ENCODE peak calls at places on chromosomes 7 and 10, in ten cellular contexts. One of them, this sample, is unnamed.

GRCh38 chr10:21160116-21160515 is 263.0 kb upstream of the NEBL start:
- DNase-seq in AG04449: no peak
- DNase-seq in prostate gland: no peak
- DNase-seq in kidney epithelial cell: no peak
- DNase-seq in Calu3: no peak
- DNase-seq in heart left ventricle: no peak
- DNase-seq in GM12865: no peak
- DNase-seq in fibroblast of the aortic adventitia: no peak
- DNase-seq in omental fat pad: no peak
- DNase-seq in IMR-90: no peak
- DNase-seq in this sample: no peak

GRCh38 chr7:147298611-147299043 is 1182.0 kb downstream of the CNTNAP2 start:
- DNase-seq in AG04449: no peak
- DNase-seq in prostate gland: no peak
- DNase-seq in kidney epithelial cell: no peak
- DNase-seq in Calu3: no peak
- DNase-seq in heart left ventricle: no peak
- DNase-seq in GM12865: no peak
- DNase-seq in fibroblast of the aortic adventitia: no peak
- DNase-seq in omental fat pad: no peak
- DNase-seq in IMR-90: peak
- DNase-seq in this sample: peak

GRCh38 chr7:151662291-151662690 is 142.6 kb upstream of the RHEB start:
- DNase-seq in AG04449: no peak
- DNase-seq in prostate gland: no peak
- DNase-seq in kidney epithelial cell: no peak
- DNase-seq in Calu3: no peak
- DNase-seq in heart left ventricle: no peak
- DNase-seq in GM12865: no peak
- DNase-seq in fibroblast of the aortic adventitia: no peak
- DNase-seq in omental fat pad: no peak
- DNase-seq in IMR-90: no peak
- DNase-seq in this sample: no peak

GRCh38 chr10:6990891-6991290 is 410.8 kb upstream of the PRKCQ start:
- DNase-seq in AG04449: no peak
- DNase-seq in prostate gland: no peak
- DNase-seq in kidney epithelial cell: no peak
- DNase-seq in Calu3: no peak
- DNase-seq in heart left ventricle: no peak
- DNase-seq in GM12865: no peak
- DNase-seq in fibroblast of the aortic adventitia: no peak
- DNase-seq in omental fat pad: no peak
- DNase-seq in IMR-90: no peak
- DNase-seq in this sample: no peak

GRCh38 chr7:141641876-141642275 is 60.1 kb downstream of the DENND11 start:
- DNase-seq in AG04449: no peak
- DNase-seq in prostate gland: no peak
- DNase-seq in kidney epithelial cell: no peak
- DNase-seq in Calu3: no peak
- DNase-seq in heart left ventricle: no peak
- DNase-seq in GM12865: no peak
- DNase-seq in fibroblast of the aortic adventitia: no peak
- DNase-seq in omental fat pad: no peak
- DNase-seq in IMR-90: no peak
- DNase-seq in this sample: no peak

GRCh38 chr7:156034397-156034796 is 222.1 kb upstream of the SHH start:
- DNase-seq in AG04449: no peak
- DNase-seq in prostate gland: no peak
- DNase-seq in kidney epithelial cell: no peak
- DNase-seq in Calu3: no peak
- DNase-seq in heart left ventricle: no peak
- DNase-seq in GM12865: peak
- DNase-seq in fibroblast of the aortic adventitia: no peak
- DNase-seq in omental fat pad: no peak
- DNase-seq in IMR-90: no peak
- DNase-seq in this sample: no peak

GRCh38 chr10:17984056-17984455 is 32.3 kb downstream of the SLC39A12 start:
- DNase-seq in AG04449: no peak
- DNase-seq in prostate gland: no peak
- DNase-seq in kidney epithelial cell: no peak
- DNase-seq in Calu3: no peak
- DNase-seq in heart left ventricle: no peak
- DNase-seq in GM12865: peak
- DNase-seq in fibroblast of the aortic adventitia: peak
- DNase-seq in omental fat pad: no peak
- DNase-seq in IMR-90: peak
- DNase-seq in this sample: peak

GRCh38 chr7:106590209-106590816 is 70.6 kb downstream of the CCDC71L start:
- DNase-seq in AG04449: no peak
- DNase-seq in prostate gland: no peak
- DNase-seq in kidney epithelial cell: no peak
- DNase-seq in Calu3: no peak
- DNase-seq in heart left ventricle: no peak
- DNase-seq in GM12865: no peak
- DNase-seq in fibroblast of the aortic adventitia: peak
- DNase-seq in omental fat pad: no peak
- DNase-seq in IMR-90: no peak
- DNase-seq in this sample: no peak

GRCh38 chr7:101900103-101900502 is 82.7 kb downstream of the CUX1 start:
- DNase-seq in AG04449: no peak
- DNase-seq in prostate gland: peak
- DNase-seq in kidney epithelial cell: no peak
- DNase-seq in Calu3: no peak
- DNase-seq in heart left ventricle: peak
- DNase-seq in GM12865: no peak
- DNase-seq in fibroblast of the aortic adventitia: no peak
- DNase-seq in omental fat pad: no peak
- DNase-seq in IMR-90: no peak
- DNase-seq in this sample: no peak

GRCh38 chr7:135161669-135162068 is 8.8 kb downstream of the CYREN start:
- DNase-seq in AG04449: no peak
- DNase-seq in prostate gland: no peak
- DNase-seq in kidney epithelial cell: no peak
- DNase-seq in Calu3: no peak
- DNase-seq in heart left ventricle: no peak
- DNase-seq in GM12865: no peak
- DNase-seq in fibroblast of the aortic adventitia: no peak
- DNase-seq in omental fat pad: no peak
- DNase-seq in IMR-90: no peak
- DNase-seq in this sample: no peak

GRCh38 chr7:135166338-135166989 is 4.0 kb downstream of the CYREN start:
- DNase-seq in AG04449: no peak
- DNase-seq in prostate gland: no peak
- DNase-seq in kidney epithelial cell: no peak
- DNase-seq in Calu3: no peak
- DNase-seq in heart left ventricle: peak
- DNase-seq in GM12865: no peak
- DNase-seq in fibroblast of the aortic adventitia: no peak
- DNase-seq in omental fat pad: no peak
- DNase-seq in IMR-90: no peak
- DNase-seq in this sample: no peak

GRCh38 chr7:135165862-135166261 is 4.6 kb downstream of the CYREN start:
- DNase-seq in AG04449: no peak
- DNase-seq in prostate gland: no peak
- DNase-seq in kidney epithelial cell: no peak
- DNase-seq in Calu3: no peak
- DNase-seq in heart left ventricle: no peak
- DNase-seq in GM12865: no peak
- DNase-seq in fibroblast of the aortic adventitia: no peak
- DNase-seq in omental fat pad: no peak
- DNase-seq in IMR-90: no peak
- DNase-seq in this sample: no peak

GRCh38 chr7:135162382-135163001 is 8.0 kb downstream of the CYREN start:
- DNase-seq in AG04449: no peak
- DNase-seq in prostate gland: no peak
- DNase-seq in kidney epithelial cell: no peak
- DNase-seq in Calu3: no peak
- DNase-seq in heart left ventricle: no peak
- DNase-seq in GM12865: no peak
- DNase-seq in fibroblast of the aortic adventitia: no peak
- DNase-seq in omental fat pad: no peak
- DNase-seq in IMR-90: no peak
- DNase-seq in this sample: no peak

GRCh38 chr7:135164357-135165021 is 6.0 kb downstream of the CYREN start:
- DNase-seq in AG04449: no peak
- DNase-seq in prostate gland: no peak
- DNase-seq in kidney epithelial cell: no peak
- DNase-seq in Calu3: no peak
- DNase-seq in heart left ventricle: no peak
- DNase-seq in GM12865: no peak
- DNase-seq in fibroblast of the aortic adventitia: no peak
- DNase-seq in omental fat pad: no peak
- DNase-seq in IMR-90: no peak
- DNase-seq in this sample: no peak
- TF ChIP-seq CTCF in AG04449: no peak
- TF ChIP-seq CTCF in prostate gland: no peak
- TF ChIP-seq CTCF in kidney epithelial cell: peak
- TF ChIP-seq CTCF in Calu3: no peak
- TF ChIP-seq CTCF in heart left ventricle: no peak
- TF ChIP-seq CTCF in GM12865: no peak
- TF ChIP-seq CTCF in fibroblast of the aortic adventitia: no peak
- TF ChIP-seq CTCF in omental fat pad: no peak
- TF ChIP-seq CTCF in IMR-90: no peak
- TF ChIP-seq CTCF in this sample: no peak

DNA sequence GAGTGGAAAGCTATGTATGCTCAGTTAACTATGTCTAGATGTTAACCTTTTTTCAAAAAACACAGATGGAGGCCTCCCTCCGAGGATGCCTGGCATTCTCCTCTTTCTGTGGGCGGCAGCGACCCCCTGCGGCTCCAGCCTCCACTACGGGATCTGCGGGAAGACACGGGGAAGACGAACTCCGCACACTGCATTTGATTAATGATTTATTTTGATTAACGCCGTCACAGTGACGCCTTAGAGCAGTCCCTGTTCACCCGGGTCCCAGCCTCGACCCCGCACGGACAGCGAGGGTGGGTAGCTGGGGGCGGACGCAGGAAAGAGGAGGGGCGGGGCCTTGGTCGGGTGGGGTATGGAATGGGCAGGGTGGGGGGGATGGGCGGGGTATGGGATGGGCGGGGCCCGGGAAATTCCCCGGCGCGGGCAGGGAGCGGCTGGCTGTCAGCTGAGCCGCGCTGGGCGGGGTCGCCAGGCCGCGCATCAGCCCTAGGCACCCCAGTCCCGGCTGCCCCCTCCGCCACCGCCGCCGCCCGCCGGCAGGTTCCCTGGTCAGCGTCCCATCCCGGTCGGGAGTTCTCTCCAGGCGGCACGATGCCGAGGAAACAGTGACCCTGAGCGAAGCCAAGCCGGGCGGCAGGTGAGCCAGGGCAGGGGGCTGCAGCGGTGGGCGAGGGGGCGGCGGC is at the start of gene OPTN:
- DNase-seq in AG04449: peak
- DNase-seq in prostate gland: peak
- DNase-seq in kidney epithelial cell: peak
- DNase-seq in Calu3: peak
- DNase-seq in heart left ventricle: peak
- DNase-seq in GM12865: peak
- DNase-seq in fibroblast of the aortic adventitia: peak
- DNase-seq in omental fat pad: peak
- DNase-seq in IMR-90: peak
- DNase-seq in this sample: peak
- TF ChIP-seq CTCF in AG04449: peak
- TF ChIP-seq CTCF in prostate gland: peak
- TF ChIP-seq CTCF in kidney epithelial cell: peak
- TF ChIP-seq CTCF in Calu3: peak
- TF ChIP-seq CTCF in heart left ventricle: peak
- TF ChIP-seq CTCF in GM12865: peak
- TF ChIP-seq CTCF in fibroblast of the aortic adventitia: peak
- TF ChIP-seq CTCF in omental fat pad: peak
- TF ChIP-seq CTCF in IMR-90: peak
- TF ChIP-seq CTCF in this sample: peak

GRCh38 chr7:82049442-82049841 is 279.6 kb upstream of the HGF start:
- DNase-seq in AG04449: no peak
- DNase-seq in prostate gland: peak
- DNase-seq in kidney epithelial cell: no peak
- DNase-seq in Calu3: no peak
- DNase-seq in heart left ventricle: no peak
- DNase-seq in GM12865: no peak
- DNase-seq in fibroblast of the aortic adventitia: peak
- DNase-seq in omental fat pad: no peak
- DNase-seq in IMR-90: peak
- DNase-seq in this sample: no peak

GRCh38 chr7:82039621-82040020 is 269.8 kb upstream of the HGF start:
- DNase-seq in AG04449: no peak
- DNase-seq in prostate gland: no peak
- DNase-seq in kidney epithelial cell: no peak
- DNase-seq in Calu3: no peak
- DNase-seq in heart left ventricle: no peak
- DNase-seq in GM12865: no peak
- DNase-seq in fibroblast of the aortic adventitia: no peak
- DNase-seq in omental fat pad: no peak
- DNase-seq in IMR-90: no peak
- DNase-seq in this sample: no peak

GRCh38 chr7:82050134-82050533 is 280.3 kb upstream of the HGF start:
- DNase-seq in AG04449: peak
- DNase-seq in prostate gland: no peak
- DNase-seq in kidney epithelial cell: peak
- DNase-seq in Calu3: peak
- DNase-seq in heart left ventricle: no peak
- DNase-seq in GM12865: no peak
- DNase-seq in fibroblast of the aortic adventitia: peak
- DNase-seq in omental fat pad: peak
- DNase-seq in IMR-90: peak
- DNase-seq in this sample: peak

GRCh38 chr7:82044497-82045080 is 274.7 kb upstream of the HGF start:
- DNase-seq in AG04449: no peak
- DNase-seq in prostate gland: peak
- DNase-seq in kidney epithelial cell: no peak
- DNase-seq in Calu3: peak
- DNase-seq in heart left ventricle: peak
- DNase-seq in GM12865: peak
- DNase-seq in fibroblast of the aortic adventitia: peak
- DNase-seq in omental fat pad: peak
- DNase-seq in IMR-90: peak
- DNase-seq in this sample: peak
- TF ChIP-seq CTCF in AG04449: peak
- TF ChIP-seq CTCF in prostate gland: peak
- TF ChIP-seq CTCF in kidney epithelial cell: peak
- TF ChIP-seq CTCF in Calu3: no peak
- TF ChIP-seq CTCF in heart left ventricle: peak
- TF ChIP-seq CTCF in GM12865: peak
- TF ChIP-seq CTCF in fibroblast of the aortic adventitia: peak
- TF ChIP-seq CTCF in omental fat pad: no peak
- TF ChIP-seq CTCF in IMR-90: peak
- TF ChIP-seq CTCF in this sample: peak

GRCh38 chr10:98296514-98296913 is 28.5 kb upstream of the LOXL4 start:
- DNase-seq in AG04449: no peak
- DNase-seq in prostate gland: no peak
- DNase-seq in kidney epithelial cell: no peak
- DNase-seq in Calu3: no peak
- DNase-seq in heart left ventricle: no peak
- DNase-seq in GM12865: no peak
- DNase-seq in fibroblast of the aortic adventitia: no peak
- DNase-seq in omental fat pad: no peak
- DNase-seq in IMR-90: peak
- DNase-seq in this sample: peak
- TF ChIP-seq CTCF in AG04449: no peak
- TF ChIP-seq CTCF in prostate gland: no peak
- TF ChIP-seq CTCF in kidney epithelial cell: no peak
- TF ChIP-seq CTCF in Calu3: no peak
- TF ChIP-seq CTCF in heart left ventricle: no peak
- TF ChIP-seq CTCF in GM12865: no peak
- TF ChIP-seq CTCF in fibroblast of the aortic adventitia: no peak
- TF ChIP-seq CTCF in omental fat pad: no peak
- TF ChIP-seq CTCF in IMR-90: no peak
- TF ChIP-seq CTCF in this sample: no peak

This sample was measured in astrocyte of the spinal cord.